ENCODE peak calls at places on chromosome 20, in six cellular contexts. C is BE2C, E is fibroblast of mammary gland, A is AG04449, L is cardiac muscle cell, Z is heart left ventricle. F is an unnamed sample.

GRCh38 chr20:52405417-52405816 is 213.8 kb upstream of the ZFP64 start:
- DNase-seq in C (no peak), E (no peak), A (no peak), L (peak; percentile 5), Z (no peak), F (no peak)

GRCh38 chr20:4673371-4674001 is 48.2 kb upstream of the PRND start:
- DNase-seq in C (no peak), E (no peak), A (no peak), L (no peak), Z (no peak), F (no peak)

GRCh38 chr20:251352-251751 is 6.2 kb upstream of the DEFB132 start:
- DNase-seq in C (no peak), E (no peak), A (no peak), L (no peak), Z (no peak), F (no peak)

GRCh38 chr20:35451295-35451694 is 4.1 kb upstream of the CEP250 start:
- DNase-seq in C (no peak), E (no peak), A (no peak), L (no peak), Z (no peak), F (no peak)

GRCh38 chr20:52889225-52889624 is 82.9 kb upstream of the TSHZ2 start:
- DNase-seq in C (no peak), E (peak; percentile 84), A (no peak), L (peak; percentile 57), Z (no peak), F (no peak)

GRCh38 chr20:328596-329324 is 3.4 kb downstream of the SOX12 start:
- DNase-seq in C (no peak), E (no peak), A (no peak), L (no peak), Z (no peak), F (no peak)

GRCh38 chr20:33668087-33668790 is 1.5 kb downstream of the ACTL10 start:
- DNase-seq in C (no peak), E (no peak), A (no peak), L (no peak), Z (peak; percentile 82), F (no peak)

GRCh38 chr20:32495949-32496348 is 89.2 kb downstream of the NOL4L start:
- DNase-seq in C (no peak), E (no peak), A (no peak), L (no peak), Z (no peak), F (no peak)

GRCh38 chr20:11791316-11792228 is 126.1 kb upstream of the BTBD3 start:
- DNase-seq in C (no peak), E (no peak), A (no peak), L (no peak), Z (no peak), F (no peak)

GRCh38 chr20:35845561-35845960 is 73.7 kb downstream of the PHF20 start:
- DNase-seq in C (no peak), E (peak; percentile 39), A (no peak), L (no peak), Z (no peak), F (no peak)

GRCh38 chr20:43936371-43936770 is 21.7 kb downstream of the TOX2 start:
- DNase-seq in C (no peak), E (peak; percentile 38), A (no peak), L (peak; percentile 56), Z (no peak), F (no peak)

GRCh38 chr20:43936805-43937204 is 22.2 kb downstream of the TOX2 start:
- DNase-seq in C (no peak), E (no peak), A (no peak), L (no peak), Z (no peak), F (no peak)

GRCh38 chr20:43934833-43935232 is 20.2 kb downstream of the TOX2 start:
- DNase-seq in C (no peak), E (no peak), A (no peak), L (no peak), Z (no peak), F (no peak)

GRCh38 chr20:43926691-43927090 is 12.0 kb downstream of the TOX2 start:
- DNase-seq in C (no peak), E (no peak), A (no peak), L (no peak), Z (no peak), F (no peak)

GRCh38 chr20:43931976-43932375 is 17.3 kb downstream of the TOX2 start:
- DNase-seq in C (no peak), E (no peak), A (no peak), L (no peak), Z (no peak), F (no peak)
- TF ChIP-seq CTCF in C (no peak), E (no peak), A (no peak), L (no peak), Z (no peak), F (no peak)

GRCh38 chr20:13008761-13009681 is at the start of gene SPTLC3:
- DNase-seq in C (no peak), E (peak; percentile 46), A (no peak), L (peak; percentile 51), Z (peak; percentile 22), F (no peak)

GRCh38 chr20:13012886-13013285 is 4.1 kb downstream of the SPTLC3 start:
- DNase-seq in C (no peak), E (no peak), A (no peak), L (peak; percentile 36), Z (no peak), F (no peak)

GRCh38 chr20:13006825-13007224 is 1.9 kb upstream of the SPTLC3 start:
- DNase-seq in C (no peak), E (peak; percentile 81), A (peak; percentile 91), L (peak; percentile 24), Z (no peak), F (no peak)

GRCh38 chr20:13007596-13007995 is 1.2 kb upstream of the SPTLC3 start:
- DNase-seq in C (no peak), E (no peak), A (no peak), L (no peak), Z (no peak), F (no peak)

DNA sequence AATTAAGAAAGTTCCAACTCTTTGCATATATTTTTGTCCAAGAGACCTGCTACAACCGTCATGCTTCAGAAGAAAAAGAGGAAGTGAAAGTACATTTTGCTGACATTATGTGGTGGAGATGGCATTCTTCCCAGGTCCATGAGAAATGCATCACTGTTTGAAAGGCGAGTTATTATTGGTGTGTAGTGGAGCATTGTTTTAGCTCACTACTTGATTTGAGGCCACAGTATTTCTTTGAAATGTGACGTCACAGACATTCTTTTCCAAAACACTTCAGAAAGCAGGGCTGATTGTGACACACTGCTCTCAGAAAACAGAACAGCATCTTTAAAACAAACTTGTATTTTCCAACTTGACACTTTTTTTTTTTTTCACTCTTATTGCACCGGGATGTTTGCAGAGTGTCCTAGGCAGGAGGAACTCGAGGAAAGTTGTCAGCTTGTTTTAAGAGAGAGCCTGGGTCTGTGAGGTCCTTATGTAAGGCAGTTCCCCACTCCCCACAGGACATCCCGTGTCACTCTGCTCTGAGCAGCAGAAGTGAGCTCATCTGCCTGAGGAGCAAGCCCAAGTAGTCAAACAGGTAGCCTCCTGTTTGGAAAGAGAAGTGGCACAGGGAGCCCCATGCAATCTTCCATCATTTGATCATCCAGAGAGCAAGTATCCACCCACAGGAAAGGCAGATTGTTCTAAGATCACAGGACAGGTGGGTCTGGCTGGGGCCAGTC is 1.1 kb downstream of the SPTLC3 start:
- DNase-seq in C (no peak), E (peak; percentile 97), A (peak; percentile 77), L (peak; percentile 97), Z (peak; percentile 38), F (peak; percentile 70)
- H3K4me3 ChIP-seq in C (no peak overlapping the region), E (peak overlapping the region; percentile 51), A (peak overlapping the region; percentile 58), L (peak overlapping the region; percentile 24), Z (peak overlapping the region; percentile 53), F (peak overlapping the region; percentile 39)

DNA sequence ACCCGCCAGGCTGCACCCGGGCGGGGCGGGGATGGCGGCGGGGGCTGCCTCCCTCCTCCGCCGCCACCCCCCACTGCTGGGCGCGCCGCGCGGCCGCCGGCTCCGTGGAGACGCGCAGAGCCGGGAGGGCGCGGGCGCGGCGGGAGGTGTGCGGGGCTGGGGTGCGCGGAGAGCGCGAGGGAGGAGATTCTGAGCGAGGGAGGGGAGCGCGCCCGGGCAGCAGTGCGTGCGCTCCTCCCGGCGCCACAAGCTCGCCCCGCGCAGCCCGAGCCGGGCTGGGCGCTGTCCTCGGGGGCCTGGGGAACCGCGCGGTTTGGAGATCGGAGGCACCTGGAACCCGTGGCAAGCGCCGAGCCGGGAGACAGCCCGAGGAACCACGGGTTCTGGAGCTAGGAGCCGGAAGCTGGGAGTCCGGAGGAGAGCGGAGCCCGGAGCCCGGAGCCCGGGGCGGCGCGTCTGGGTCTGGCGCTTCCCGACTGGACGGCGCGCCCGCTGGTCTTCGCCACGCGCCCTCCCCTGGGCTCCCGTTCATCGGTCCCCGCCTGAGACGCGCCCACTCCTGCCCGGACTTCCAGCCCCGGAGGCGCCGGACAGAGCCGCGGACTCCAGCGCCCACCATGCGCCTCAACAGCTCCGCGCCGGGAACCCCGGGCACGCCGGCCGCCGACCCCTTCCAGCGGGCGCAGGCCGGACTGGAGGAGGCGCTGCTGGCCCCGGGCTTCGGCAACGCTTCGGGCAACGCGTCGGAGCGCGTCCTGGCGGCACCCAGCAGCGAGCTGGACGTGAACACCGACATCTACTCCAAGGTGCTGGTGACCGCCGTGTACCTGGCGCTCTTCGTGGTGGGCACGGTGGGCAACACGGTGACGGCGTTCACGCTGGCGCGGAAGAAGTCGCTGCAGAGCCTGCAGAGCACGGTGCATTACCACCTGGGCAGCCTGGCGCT is at the start of gene NTSR1:
- DNase-seq in C (no peak), E (no peak), A (no peak), L (no peak), Z (no peak), F (no peak)
- TF ChIP-seq CTCF in C (no peak), E (no peak), A (no peak), L (no peak), Z (no peak), F (no peak)

GRCh38 chr20:36845288-36845969 is 30.5 kb upstream of the TLDC2 start:
- DNase-seq in C (peak; percentile 55), E (no peak), A (no peak), L (no peak), Z (no peak), F (no peak)

GRCh38 chr20:36848078-36848660 is 27.8 kb upstream of the TLDC2 start:
- DNase-seq in C (no peak), E (peak; percentile 96), A (peak; percentile 69), L (peak; percentile 74), Z (peak; percentile 73), F (no peak)

GRCh38 chr20:36848677-36849076 is 27.3 kb upstream of the TLDC2 start:
- DNase-seq in C (no peak), E (no peak), A (no peak), L (no peak), Z (no peak), F (no peak)

GRCh38 chr20:36847710-36848040 is 28.3 kb upstream of the TLDC2 start:
- DNase-seq in C (no peak), E (peak; percentile 75), A (no peak), L (no peak), Z (no peak), F (no peak)

DNA sequence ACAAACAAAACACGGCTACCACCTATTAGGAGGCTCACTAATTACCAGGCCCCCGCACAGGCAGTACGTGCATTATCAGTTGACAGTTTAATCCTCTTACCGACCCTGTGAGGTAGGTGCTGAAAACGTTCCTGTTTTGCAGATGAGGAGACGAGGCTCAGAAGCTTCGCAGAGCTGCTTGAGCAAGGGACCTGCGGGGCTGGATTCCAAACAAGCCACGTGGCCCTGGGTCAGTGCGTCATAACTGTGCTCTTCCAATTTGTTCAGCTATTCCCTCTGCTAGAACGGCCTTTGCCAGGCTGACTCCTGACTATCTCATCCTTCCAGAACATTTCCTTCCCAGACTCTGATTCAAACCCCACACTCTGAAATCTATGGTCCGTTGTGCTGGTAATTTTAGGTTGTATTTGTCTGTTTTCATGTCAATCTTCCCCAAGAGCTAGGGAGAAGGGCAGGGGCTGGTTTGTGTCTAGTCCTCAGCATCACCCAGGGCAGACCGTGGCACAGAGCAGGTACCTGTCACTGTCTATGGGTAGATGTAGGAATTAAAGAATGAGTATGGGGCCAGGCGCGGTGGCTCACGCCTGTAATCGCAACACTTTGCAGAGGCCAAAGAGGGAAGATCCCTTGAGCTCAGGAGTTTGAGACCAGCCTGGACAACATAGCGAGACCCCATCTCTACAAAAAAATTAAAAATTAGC is 28.8 kb upstream of the TLDC2 start:
- DNase-seq in C (no peak), E (peak; percentile 99), A (no peak), L (peak; percentile 95), Z (peak; percentile 80), F (peak; percentile 99)
- H3K4me3 ChIP-seq in C (no peak overlapping the region), E (no peak overlapping the region), A (no peak overlapping the region), L (no peak overlapping the region), Z (no peak overlapping the region), F (no peak overlapping the region)